ENCODE peak calls at places on chromosomes 6 and 20, in six cellular contexts. D is activated gamma-delta T cell treated with Interleukin-2 at 50 U/mL for 16 hours; Q is head of caudate nucleus; J is activated T-helper 1 cell treated with anti-CD3 and anti-CD28 coated beads, Interleukin-12 subunit alpha, Interleukin-12 subunit beta, Interleukin-2, Interleukin-4 antibody, amounts not matched to agents 30 ng/mL and 10 ng/mL and 1 ng/mL, durations not matched to agents 14 hours and 24 hours and 36 hours; M is globus pallidus; K is fibroblast of pulmonary artery. W is an unnamed sample.

GRCh38 chr20:17488916-17489600 is 42.1 kb downstream of the BFSP1 start:
- DNase-seq in K (no peak), D (no peak), Q (no peak), J (no peak), M (no peak), W (no peak)

GRCh38 chr20:57104113-57104512 is 162.3 kb downstream of the BMP7 start:
- DNase-seq in M (no peak), D (no peak), Q (no peak), K (no peak), J (no peak), W (no peak)

GRCh38 chr20:16062661-16063591 is 510.3 kb downstream of the KIF16B start:
- DNase-seq in Q (peak), J (no peak), K (no peak), M (no peak), D (no peak), W (no peak)

GRCh38 chr20:61113731-61114130 is 138.3 kb upstream of the CDH4 start:
- DNase-seq in J (no peak), D (no peak), M (no peak), Q (no peak), K (no peak), W (no peak)

GRCh38 chr6:148358196-148358785 is 15.7 kb downstream of the SASH1 start:
- DNase-seq in J (no peak), Q (no peak), D (no peak), M (peak), K (peak), W (no peak)

GRCh38 chr6:16337280-16337975 is 99.0 kb downstream of the GMPR start:
- DNase-seq in M (no peak), J (no peak), D (no peak), K (peak), Q (peak), W (no peak)

GRCh38 chr6:119446623-119447008 is 97.1 kb upstream of the MAN1A1 start:
- DNase-seq in J (no peak), Q (peak), K (peak), M (peak), D (no peak), W (no peak)

GRCh38 chr6:157518399-157519250 is 137.6 kb downstream of the ZDHHC14 start:
- DNase-seq in K (peak), Q (no peak), D (no peak), M (no peak), J (no peak), W (no peak)

GRCh38 chr6:36657942-36658544 is 20.5 kb upstream of the CDKN1A start:
- DNase-seq in D (no peak), K (peak), Q (peak), J (no peak), M (no peak), W (no peak)